ENCODE peak calls at places on chromosome 18, in ten cellular contexts. P, Q, R, F, Z, A, G, B, Y and N are unnamed samples.

GRCh38 chr18:78713064-78713463 is 266.6 kb upstream of the SALL3 start:
- DNase-seq in P (no peak), Q (no peak), R (no peak), F (no peak), Z (no peak), A (no peak), G (no peak), B (peak), Y (no peak), N (no peak)

GRCh38 chr18:57627488-57627887 is 5.9 kb upstream of the NARS1 start:
- DNase-seq in P (no peak), Q (no peak), R (no peak), F (peak), Z (no peak), A (no peak), G (no peak), B (no peak), Y (no peak), N (no peak)

GRCh38 chr18:22639026-22639463 is 221.3 kb upstream of the CTAGE1 start:
- DNase-seq in P (peak), Q (no peak), R (no peak), F (no peak), Z (peak), A (no peak), G (no peak), B (no peak), Y (no peak), N (no peak)

GRCh38 chr18:35289293-35290069 is 548 bp downstream of the ZSCAN30 start:
- DNase-seq in P (no peak), Q (no peak), R (no peak), F (no peak), Z (no peak), A (no peak), G (no peak), B (no peak), Y (peak), N (no peak)

GRCh38 chr18:72544092-72544886 is at the start of gene CBLN2:
- DNase-seq in P (peak), Q (no peak), R (no peak), F (peak), Z (no peak), A (no peak), G (no peak), B (no peak), Y (no peak), N (peak)

GRCh38 chr18:63736856-63737255 is 34.1 kb downstream of the SERPINB11 start:
- DNase-seq in P (no peak), Q (no peak), R (no peak), F (no peak), Z (no peak), A (no peak), G (no peak), B (no peak), Y (no peak), N (no peak)

GRCh38 chr18:6982398-6982797 is 135.2 kb downstream of the LAMA1 start:
- DNase-seq in P (no peak), Q (no peak), R (no peak), F (no peak), Z (no peak), A (no peak), G (no peak), B (no peak), Y (no peak), N (no peak)

GRCh38 chr18:24818451-24818850 is 358.0 kb downstream of the HRH4 start:
- DNase-seq in P (no peak), Q (no peak), R (no peak), F (peak), Z (no peak), A (no peak), G (no peak), B (no peak), Y (no peak), N (no peak)

GRCh38 chr18:59324623-59324971 is 6.1 kb upstream of the CPLX4 start:
- DNase-seq in P (no peak), Q (no peak), R (no peak), F (no peak), Z (no peak), A (no peak), G (no peak), B (no peak), Y (no peak), N (peak)

GRCh38 chr18:56889621-56890020 is 238.5 kb downstream of the WDR7 start:
- DNase-seq in P (no peak), Q (no peak), R (no peak), F (no peak), Z (no peak), A (no peak), G (no peak), B (no peak), Y (no peak), N (no peak)

GRCh38 chr18:68301436-68301835 is 413.5 kb downstream of the TMX3 start:
- DNase-seq in P (no peak), Q (no peak), R (no peak), F (no peak), Z (no peak), A (no peak), G (no peak), B (no peak), Y (no peak), N (no peak)

GRCh38 chr18:955379-956066 is 50.9 kb downstream of the ADCYAP1 start:
- DNase-seq in P (no peak), Q (no peak), R (no peak), F (no peak), Z (no peak), A (no peak), G (no peak), B (no peak), Y (no peak), N (no peak)

GRCh38 chr18:58952871-58953270 is 88.2 kb downstream of the ZNF532 start:
- DNase-seq in P (no peak), Q (no peak), R (no peak), F (no peak), Z (no peak), A (no peak), G (no peak), B (no peak), Y (no peak), N (no peak)

GRCh38 chr18:34322365-34323289 is 97.9 kb upstream of the NOL4 start:
- DNase-seq in P (peak), Q (no peak), R (no peak), F (no peak), Z (no peak), A (no peak), G (no peak), B (no peak), Y (no peak), N (no peak)

GRCh38 chr18:66013976-66014375 is 263.2 kb downstream of the CDH7 start:
- DNase-seq in P (no peak), Q (no peak), R (no peak), F (peak), Z (no peak), A (no peak), G (no peak), B (no peak), Y (no peak), N (no peak)

GRCh38 chr18:46867471-46868170 is 49.7 kb downstream of the PIAS2 start:
- DNase-seq in P (no peak), Q (no peak), R (no peak), F (no peak), Z (no peak), A (no peak), G (no peak), B (no peak), Y (no peak), N (no peak)

GRCh38 chr18:23619388-23619873 is 33.1 kb upstream of the NPC1 start:
- DNase-seq in P (no peak), Q (no peak), R (no peak), F (no peak), Z (no peak), A (no peak), G (no peak), B (no peak), Y (no peak), N (no peak)

GRCh38 chr18:75544051-75544481 is 116.6 kb upstream of the SMIM21 start:
- DNase-seq in P (no peak), Q (no peak), R (no peak), F (no peak), Z (no peak), A (no peak), G (no peak), B (no peak), Y (no peak), N (no peak)

GRCh38 chr18:5975111-5975622 is 79.8 kb upstream of the TMEM200C start:
- DNase-seq in P (peak), Q (no peak), R (no peak), F (no peak), Z (no peak), A (no peak), G (no peak), B (no peak), Y (no peak), N (no peak)

GRCh38 chr18:56139372-56139771 is 499.0 kb downstream of the TXNL1 start:
- DNase-seq in P (no peak), Q (no peak), R (no peak), F (no peak), Z (no peak), A (no peak), G (no peak), B (no peak), Y (no peak), N (no peak)